ENCODE peak calls at places on chromosome X, in six cellular contexts. One of them, this sample, is unnamed.

GRCh38 chrX:98452456-98452855 is 1568.7 kb downstream of the RPA4 start:
- ATAC-seq in DND-41: no peak
- ATAC-seq in central memory CD8-positive, alpha-beta T cell: no peak
- ATAC-seq in effector memory CD8-positive, alpha-beta T cell: no peak
- ATAC-seq in activated T-helper 17 cell treated with anti-CD3 and anti-CD28 coated beads, Interleukin-2, amount 50 U/mL, for 72 hours: no peak
- ATAC-seq in left ventricle myocardium superior: no peak
- ATAC-seq in this sample: no peak

GRCh38 chrX:43664258-43664657 is 8.2 kb downstream of the MAOA start:
- ATAC-seq in DND-41: no peak
- ATAC-seq in central memory CD8-positive, alpha-beta T cell: no peak
- ATAC-seq in effector memory CD8-positive, alpha-beta T cell: no peak
- ATAC-seq in activated T-helper 17 cell treated with anti-CD3 and anti-CD28 coated beads, Interleukin-2, amount 50 U/mL, for 72 hours: no peak
- ATAC-seq in left ventricle myocardium superior: no peak
- ATAC-seq in this sample: no peak

GRCh38 chrX:68997911-68998310 is 167.3 kb downstream of the PJA1 start:
- ATAC-seq in DND-41: no peak
- ATAC-seq in central memory CD8-positive, alpha-beta T cell: no peak
- ATAC-seq in effector memory CD8-positive, alpha-beta T cell: no peak
- ATAC-seq in activated T-helper 17 cell treated with anti-CD3 and anti-CD28 coated beads, Interleukin-2, amount 50 U/mL, for 72 hours: no peak
- ATAC-seq in left ventricle myocardium superior: peak
- ATAC-seq in this sample: no peak

GRCh38 chrX:16185725-16186136 is 18.4 kb downstream of the MAGEB17 start:
- ATAC-seq in DND-41: no peak
- ATAC-seq in central memory CD8-positive, alpha-beta T cell: no peak
- ATAC-seq in effector memory CD8-positive, alpha-beta T cell: no peak
- ATAC-seq in activated T-helper 17 cell treated with anti-CD3 and anti-CD28 coated beads, Interleukin-2, amount 50 U/mL, for 72 hours: peak
- ATAC-seq in left ventricle myocardium superior: no peak
- ATAC-seq in this sample: no peak

GRCh38 chrX:46582325-46582724 is 8.8 kb downstream of the CHST7 start:
- ATAC-seq in DND-41: no peak
- ATAC-seq in central memory CD8-positive, alpha-beta T cell: no peak
- ATAC-seq in effector memory CD8-positive, alpha-beta T cell: no peak
- ATAC-seq in activated T-helper 17 cell treated with anti-CD3 and anti-CD28 coated beads, Interleukin-2, amount 50 U/mL, for 72 hours: no peak
- ATAC-seq in left ventricle myocardium superior: no peak
- ATAC-seq in this sample: no peak

GRCh38 chrX:103573205-103573604 is 12.1 kb upstream of the TCEAL4 start:
- ATAC-seq in DND-41: no peak
- ATAC-seq in central memory CD8-positive, alpha-beta T cell: no peak
- ATAC-seq in effector memory CD8-positive, alpha-beta T cell: no peak
- ATAC-seq in activated T-helper 17 cell treated with anti-CD3 and anti-CD28 coated beads, Interleukin-2, amount 50 U/mL, for 72 hours: no peak
- ATAC-seq in left ventricle myocardium superior: no peak
- ATAC-seq in this sample: no peak

GRCh38 chrX:102723456-102723855 is 2.9 kb downstream of the GPRASP3 start:
- ATAC-seq in DND-41: no peak
- ATAC-seq in central memory CD8-positive, alpha-beta T cell: no peak
- ATAC-seq in effector memory CD8-positive, alpha-beta T cell: no peak
- ATAC-seq in activated T-helper 17 cell treated with anti-CD3 and anti-CD28 coated beads, Interleukin-2, amount 50 U/mL, for 72 hours: no peak
- ATAC-seq in left ventricle myocardium superior: no peak
- ATAC-seq in this sample: no peak

GRCh38 chrX:133994576-133994975 is 9.2 kb upstream of the GPC3 start:
- ATAC-seq in DND-41: no peak
- ATAC-seq in central memory CD8-positive, alpha-beta T cell: no peak
- ATAC-seq in effector memory CD8-positive, alpha-beta T cell: no peak
- ATAC-seq in activated T-helper 17 cell treated with anti-CD3 and anti-CD28 coated beads, Interleukin-2, amount 50 U/mL, for 72 hours: no peak
- ATAC-seq in left ventricle myocardium superior: no peak
- ATAC-seq in this sample: no peak

GRCh38 chrX:134186362-134187121 is 50.4 kb upstream of the CCDC160 start:
- ATAC-seq in DND-41: peak
- ATAC-seq in central memory CD8-positive, alpha-beta T cell: peak
- ATAC-seq in effector memory CD8-positive, alpha-beta T cell: peak
- ATAC-seq in activated T-helper 17 cell treated with anti-CD3 and anti-CD28 coated beads, Interleukin-2, amount 50 U/mL, for 72 hours: peak
- ATAC-seq in left ventricle myocardium superior: no peak
- ATAC-seq in this sample: no peak

GRCh38 chrX:70456256-70456655 is 11.6 kb downstream of the DLG3 start:
- ATAC-seq in DND-41: no peak
- ATAC-seq in central memory CD8-positive, alpha-beta T cell: no peak
- ATAC-seq in effector memory CD8-positive, alpha-beta T cell: no peak
- ATAC-seq in activated T-helper 17 cell treated with anti-CD3 and anti-CD28 coated beads, Interleukin-2, amount 50 U/mL, for 72 hours: peak
- ATAC-seq in left ventricle myocardium superior: no peak
- ATAC-seq in this sample: no peak

GRCh38 chrX:2664497-2664896 is 26.6 kb upstream of the CD99 start:
- ATAC-seq in DND-41: no peak
- ATAC-seq in central memory CD8-positive, alpha-beta T cell: no peak
- ATAC-seq in effector memory CD8-positive, alpha-beta T cell: no peak
- ATAC-seq in activated T-helper 17 cell treated with anti-CD3 and anti-CD28 coated beads, Interleukin-2, amount 50 U/mL, for 72 hours: peak
- ATAC-seq in left ventricle myocardium superior: peak
- ATAC-seq in this sample: no peak

GRCh38 chrX:10240918-10241317 is 84.1 kb downstream of the CLCN4 start:
- ATAC-seq in DND-41: no peak
- ATAC-seq in central memory CD8-positive, alpha-beta T cell: no peak
- ATAC-seq in effector memory CD8-positive, alpha-beta T cell: no peak
- ATAC-seq in activated T-helper 17 cell treated with anti-CD3 and anti-CD28 coated beads, Interleukin-2, amount 50 U/mL, for 72 hours: no peak
- ATAC-seq in left ventricle myocardium superior: peak
- ATAC-seq in this sample: no peak

GRCh38 chrX:111411591-111412371 is at the start of gene DCX:
- ATAC-seq in DND-41: no peak
- ATAC-seq in central memory CD8-positive, alpha-beta T cell: no peak
- ATAC-seq in effector memory CD8-positive, alpha-beta T cell: no peak
- ATAC-seq in activated T-helper 17 cell treated with anti-CD3 and anti-CD28 coated beads, Interleukin-2, amount 50 U/mL, for 72 hours: no peak
- ATAC-seq in left ventricle myocardium superior: no peak
- ATAC-seq in this sample: no peak

GRCh38 chrX:97211070-97211469 is 327.4 kb downstream of the RPA4 start:
- ATAC-seq in DND-41: no peak
- ATAC-seq in central memory CD8-positive, alpha-beta T cell: no peak
- ATAC-seq in effector memory CD8-positive, alpha-beta T cell: no peak
- ATAC-seq in activated T-helper 17 cell treated with anti-CD3 and anti-CD28 coated beads, Interleukin-2, amount 50 U/mL, for 72 hours: peak
- ATAC-seq in left ventricle myocardium superior: no peak
- ATAC-seq in this sample: no peak

GRCh38 chrX:72714471-72714916 is 388 bp upstream of the PHKA1 start:
- ATAC-seq in DND-41: no peak
- ATAC-seq in central memory CD8-positive, alpha-beta T cell: no peak
- ATAC-seq in effector memory CD8-positive, alpha-beta T cell: no peak
- ATAC-seq in activated T-helper 17 cell treated with anti-CD3 and anti-CD28 coated beads, Interleukin-2, amount 50 U/mL, for 72 hours: peak
- ATAC-seq in left ventricle myocardium superior: peak
- ATAC-seq in this sample: peak

GRCh38 chrX:123797543-123798447 is 62.1 kb upstream of the XIAP start:
- ATAC-seq in DND-41: peak
- ATAC-seq in central memory CD8-positive, alpha-beta T cell: no peak
- ATAC-seq in effector memory CD8-positive, alpha-beta T cell: no peak
- ATAC-seq in activated T-helper 17 cell treated with anti-CD3 and anti-CD28 coated beads, Interleukin-2, amount 50 U/mL, for 72 hours: peak
- ATAC-seq in left ventricle myocardium superior: no peak
- ATAC-seq in this sample: no peak

GRCh38 chrX:39981946-39982345 is 115.8 kb downstream of the BCOR start:
- ATAC-seq in DND-41: no peak
- ATAC-seq in central memory CD8-positive, alpha-beta T cell: no peak
- ATAC-seq in effector memory CD8-positive, alpha-beta T cell: no peak
- ATAC-seq in activated T-helper 17 cell treated with anti-CD3 and anti-CD28 coated beads, Interleukin-2, amount 50 U/mL, for 72 hours: no peak
- ATAC-seq in left ventricle myocardium superior: no peak
- ATAC-seq in this sample: no peak

GRCh38 chrX:38948046-38948445 is 146.8 kb downstream of the MID1IP1 start:
- ATAC-seq in DND-41: no peak
- ATAC-seq in central memory CD8-positive, alpha-beta T cell: no peak
- ATAC-seq in effector memory CD8-positive, alpha-beta T cell: no peak
- ATAC-seq in activated T-helper 17 cell treated with anti-CD3 and anti-CD28 coated beads, Interleukin-2, amount 50 U/mL, for 72 hours: no peak
- ATAC-seq in left ventricle myocardium superior: no peak
- ATAC-seq in this sample: no peak

GRCh38 chrX:19829817-19830216 is 57.6 kb downstream of the SH3KBP1 start:
- ATAC-seq in DND-41: peak
- ATAC-seq in central memory CD8-positive, alpha-beta T cell: no peak
- ATAC-seq in effector memory CD8-positive, alpha-beta T cell: no peak
- ATAC-seq in activated T-helper 17 cell treated with anti-CD3 and anti-CD28 coated beads, Interleukin-2, amount 50 U/mL, for 72 hours: no peak
- ATAC-seq in left ventricle myocardium superior: no peak
- ATAC-seq in this sample: no peak

GRCh38 chrX:40107291-40108083 is 9.7 kb upstream of the BCOR start:
- ATAC-seq in DND-41: no peak
- ATAC-seq in central memory CD8-positive, alpha-beta T cell: no peak
- ATAC-seq in effector memory CD8-positive, alpha-beta T cell: no peak
- ATAC-seq in activated T-helper 17 cell treated with anti-CD3 and anti-CD28 coated beads, Interleukin-2, amount 50 U/mL, for 72 hours: no peak
- ATAC-seq in left ventricle myocardium superior: peak
- ATAC-seq in this sample: peak

GRCh38 chrX:85303544-85303943 is 59.8 kb downstream of the ZNF711 start:
- ATAC-seq in DND-41: no peak
- ATAC-seq in central memory CD8-positive, alpha-beta T cell: no peak
- ATAC-seq in effector memory CD8-positive, alpha-beta T cell: no peak
- ATAC-seq in activated T-helper 17 cell treated with anti-CD3 and anti-CD28 coated beads, Interleukin-2, amount 50 U/mL, for 72 hours: no peak
- ATAC-seq in left ventricle myocardium superior: no peak
- ATAC-seq in this sample: no peak

GRCh38 chrX:97399400-97399799 is 515.7 kb downstream of the RPA4 start:
- ATAC-seq in DND-41: no peak
- ATAC-seq in central memory CD8-positive, alpha-beta T cell: no peak
- ATAC-seq in effector memory CD8-positive, alpha-beta T cell: no peak
- ATAC-seq in activated T-helper 17 cell treated with anti-CD3 and anti-CD28 coated beads, Interleukin-2, amount 50 U/mL, for 72 hours: peak
- ATAC-seq in left ventricle myocardium superior: no peak
- ATAC-seq in this sample: no peak

This sample was measured in esophagus mucosa.